ENCODE peak calls at places on chromosome 9, in nine cellular contexts. K is IMR-90, D is astrocyte of the spinal cord, V is stomach, Y is heart right ventricle, Z is A549, J is uterus, C is AG10803, M is Caco-2. W is an unnamed sample.

GRCh38 chr9:110069326-110070248 is 138.4 kb downstream of the C9orf152 start:
- DNase-seq in K (peak; percentile 96), D (peak; percentile 81), V (no peak), Y (peak; percentile 64), Z (no peak), J (peak; percentile 66), C (peak; percentile 93), M (no peak), W (no peak)

GRCh38 chr9:33452828-33453271 is 5.5 kb upstream of the AQP3 start:
- DNase-seq in K (peak; percentile 84), D (peak; percentile 83), V (peak; percentile 68), Y (peak; percentile 34), Z (peak; percentile 88), J (no peak), C (peak; percentile 60), M (peak; percentile 71), W (peak; percentile 45)

GRCh38 chr9:117400131-117400530 is 14.7 kb downstream of the ASTN2 start:
- DNase-seq in K (no peak), D (no peak), V (peak; percentile 39), Y (no peak), Z (no peak), J (no peak), C (no peak), M (no peak), W (no peak)

GRCh38 chr9:126423709-126424185 is 97.1 kb downstream of the MVB12B start:
- DNase-seq in K (no peak), D (no peak), V (no peak), Y (no peak), Z (no peak), J (no peak), C (no peak), M (no peak), W (no peak)

GRCh38 chr9:124818431-124819281 is 34.6 kb upstream of the WDR38 start:
- DNase-seq in K (peak; percentile 74), D (peak; percentile 39), V (no peak), Y (no peak), Z (no peak), J (no peak), C (no peak), M (peak; percentile 82), W (no peak)

GRCh38 chr9:36765468-36766341 is 193.0 kb downstream of the MELK start:
- DNase-seq in K (peak; percentile 35), D (peak; percentile 33), V (peak; percentile 60), Y (peak; percentile 38), Z (peak; percentile 97), J (peak; percentile 27), C (peak; percentile 43), M (no peak), W (no peak)

GRCh38 chr9:15274425-15274824 is 32.6 kb downstream of the TTC39B start:
- DNase-seq in K (no peak), D (no peak), V (no peak), Y (no peak), Z (no peak), J (no peak), C (no peak), M (no peak), W (no peak)

GRCh38 chr9:14170973-14171596 is 142.9 kb downstream of the NFIB start:
- DNase-seq in K (peak; percentile 83), D (peak; percentile 67), V (no peak), Y (no peak), Z (peak; percentile 20), J (no peak), C (no peak), M (no peak), W (no peak)

GRCh38 chr9:132631685-132632084 is 38.1 kb downstream of the DDX31 start:
- DNase-seq in K (no peak), D (no peak), V (no peak), Y (no peak), Z (no peak), J (no peak), C (no peak), M (no peak), W (no peak)

GRCh38 chr9:91033802-91034201 is 232.2 kb downstream of the SYK start:
- DNase-seq in K (no peak), D (no peak), V (no peak), Y (no peak), Z (no peak), J (no peak), C (no peak), M (no peak), W (no peak)

GRCh38 chr9:84315278-84315877 is 25.2 kb downstream of the SLC28A3 start:
- DNase-seq in K (peak; percentile 71), D (peak; percentile 76), V (peak; percentile 59), Y (peak; percentile 40), Z (peak; percentile 71), J (peak; percentile 42), C (peak; percentile 66), M (peak; percentile 32), W (peak; percentile 46)

GRCh38 chr9:9799287-9799686 is 813.5 kb downstream of the PTPRD start:
- DNase-seq in K (no peak), D (no peak), V (no peak), Y (no peak), Z (no peak), J (no peak), C (no peak), M (no peak), W (no peak)

GRCh38 chr9:107639426-107639825 is 149.9 kb upstream of the KLF4 start:
- DNase-seq in K (no peak), D (no peak), V (no peak), Y (no peak), Z (no peak), J (no peak), C (no peak), M (peak; percentile 43), W (no peak)

GRCh38 chr9:87197349-87198130 is 250.2 kb upstream of the GAS1 start:
- DNase-seq in K (no peak), D (no peak), V (no peak), Y (no peak), Z (no peak), J (no peak), C (no peak), M (no peak), W (no peak)

GRCh38 chr9:114369567-114370240 is 18.1 kb downstream of the AKNA start:
- DNase-seq in K (no peak), D (no peak), V (no peak), Y (no peak), Z (no peak), J (no peak), C (no peak), M (no peak), W (no peak)

GRCh38 chr9:114370251-114370984 is 17.4 kb downstream of the AKNA start:
- DNase-seq in K (no peak), D (no peak), V (no peak), Y (no peak), Z (no peak), J (no peak), C (no peak), M (no peak), W (no peak)

GRCh38 chr9:114371343-114371985 is 16.3 kb downstream of the AKNA start:
- DNase-seq in K (no peak), D (no peak), V (no peak), Y (no peak), Z (no peak), J (no peak), C (no peak), M (no peak), W (no peak)

GRCh38 chr9:114371986-114372917 is 15.5 kb downstream of the AKNA start:
- DNase-seq in K (no peak), D (no peak), V (no peak), Y (no peak), Z (no peak), J (peak; percentile 74), C (no peak), M (no peak), W (no peak)

DNA sequence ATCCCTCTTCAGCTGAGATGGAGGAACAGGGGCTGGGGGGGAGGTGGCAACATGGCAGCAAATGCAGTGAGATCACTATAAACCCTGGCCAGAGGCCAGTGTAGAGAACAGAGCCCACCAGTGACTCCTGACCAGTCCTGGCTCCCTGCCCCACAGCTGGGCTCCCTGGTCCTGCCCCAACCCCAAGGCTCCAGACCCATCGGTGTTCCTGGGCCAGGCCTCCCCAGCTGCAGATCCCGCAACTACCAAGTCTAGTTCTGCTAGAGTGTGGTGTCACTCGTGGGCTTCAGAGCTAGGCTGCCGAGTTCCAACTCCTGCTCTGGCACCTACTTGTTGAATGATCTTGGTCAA is 16.8 kb downstream of the AKNA start:
- DNase-seq in K (no peak), D (no peak), V (no peak), Y (no peak), Z (no peak), J (no peak), C (no peak), M (no peak), W (no peak)
- TF ChIP-seq CTCF in K (no peak), D (no peak), V (no peak), Y (no peak), Z (no peak), J (no peak), C (no peak), M (no peak), W (no peak)

DNA sequence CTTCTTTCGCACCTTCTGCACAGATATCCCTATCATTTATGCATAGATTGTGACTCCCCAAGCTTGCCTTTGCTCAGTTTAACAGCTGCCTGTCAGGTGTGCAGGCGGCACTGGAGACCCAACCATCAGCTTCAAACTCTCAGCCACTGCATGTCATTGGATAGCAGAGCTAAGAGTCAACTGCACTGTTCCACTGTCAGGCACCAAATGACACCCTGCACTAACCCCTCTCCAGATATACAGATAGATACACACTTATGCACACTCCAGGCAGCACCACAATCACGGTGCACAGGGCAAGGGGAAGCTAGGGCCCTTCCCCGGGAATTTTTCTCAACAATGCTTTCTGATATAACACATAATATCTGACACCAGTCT is 142.4 kb downstream of the BNC2 start:
- DNase-seq in K (peak; percentile 27), D (no peak), V (no peak), Y (no peak), Z (no peak), J (no peak), C (no peak), M (no peak), W (no peak)
- H3K4me3 ChIP-seq in K (peak overlapping the region; percentile 62), D (peak overlapping the region; percentile 59), V (peak overlapping the region; percentile 61), Y (peak overlapping the region; percentile 50), Z (peak overlapping the region; percentile 52), J (peak overlapping the region; percentile 70), C (peak overlapping the region; percentile 67), M (no peak overlapping the region), W (peak overlapping the region; percentile 61)

GRCh38 chr9:135241381-135242380 is 154.2 kb downstream of the OLFM1 start:
- DNase-seq in K (no peak), D (no peak), V (no peak), Y (no peak), Z (no peak), J (no peak), C (no peak), M (peak; percentile 15), W (no peak)
- TF ChIP-seq CTCF in K (no peak), D (no peak), V (no peak), Y (no peak), Z (no peak), J (no peak), C (no peak), M (peak; percentile 21), W (no peak)

DNA sequence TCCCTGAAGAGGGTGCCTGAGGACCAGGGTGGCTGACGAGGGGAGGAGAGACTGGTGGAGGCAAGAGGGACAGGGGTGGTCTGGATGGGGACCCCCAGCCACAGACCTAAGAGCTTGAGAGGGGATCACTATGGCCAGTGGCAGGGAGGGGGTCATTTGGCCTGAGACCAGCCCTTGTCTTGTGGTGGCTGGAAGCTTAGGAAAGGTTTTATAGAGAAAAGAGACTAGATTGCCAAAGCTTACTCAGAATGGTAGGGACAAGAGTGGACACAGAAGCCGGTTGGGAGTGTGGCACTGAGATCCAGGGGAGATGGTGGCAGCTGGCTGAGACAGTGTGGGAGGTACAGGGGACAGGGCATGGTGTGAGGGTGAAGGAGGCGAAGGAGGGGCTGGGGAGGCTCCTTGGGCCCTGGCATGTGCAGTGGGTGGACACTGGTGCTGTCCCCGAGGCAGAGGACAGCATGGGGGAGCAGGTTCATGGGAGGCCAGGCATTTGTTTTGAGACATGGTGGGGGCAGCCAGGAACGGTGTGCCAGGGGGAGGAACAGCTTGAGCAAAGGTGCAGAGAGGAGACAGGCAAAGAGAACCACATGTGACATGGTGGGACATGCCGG is 123.0 kb downstream of the C9orf50 start:
- DNase-seq in K (no peak), D (no peak), V (no peak), Y (no peak), Z (no peak), J (no peak), C (no peak), M (no peak), W (no peak)
- H3K4me3 ChIP-seq in K (peak overlapping the region; percentile 72), D (peak overlapping the region; percentile 53), V (peak overlapping the region; percentile 65), Y (peak overlapping the region; percentile 35), Z (peak overlapping the region; percentile 63), J (peak overlapping the region; percentile 63), C (peak overlapping the region; percentile 93), M (no peak overlapping the region), W (peak overlapping the region; percentile 43)